ENCODE peak calls at places on chromosomes 12 and 14, in four cellular contexts. Y is IMR-90, B is H9, R is H1. G is an unnamed sample.

GRCh38 chr14:71143391-71144290 is 236.4 kb downstream of the PCNX1 start:
- DNase-seq in R (no peak), B (no peak), Y (peak), G (peak)

GRCh38 chr12:3199551-3200031 is 122.4 kb downstream of the TSPAN9 start:
- DNase-seq in B (no peak), R (no peak), Y (peak), G (peak)

GRCh38 chr14:55350461-55350860 is 61.2 kb downstream of the ATG14 start:
- DNase-seq in B (no peak), Y (no peak), R (no peak), G (no peak)

GRCh38 chr12:64706366-64706765 is 52.8 kb downstream of the GNS start:
- DNase-seq in B (no peak), R (no peak), Y (no peak), G (no peak)

GRCh38 chr14:60323199-60323891 is 74.3 kb downstream of the PPM1A start:
- DNase-seq in R (no peak), B (no peak), Y (no peak), G (no peak)

GRCh38 chr14:71942904-71943694 is 10.9 kb downstream of the RGS6 start:
- DNase-seq in Y (no peak), B (no peak), R (no peak), G (no peak)

GRCh38 chr14:35438910-35439713 is 34.6 kb upstream of the NFKBIA start:
- DNase-seq in B (no peak), R (no peak), Y (no peak), G (no peak)

GRCh38 chr12:96578526-96579125 is 89.2 kb downstream of the CFAP54 start:
- DNase-seq in Y (peak), R (no peak), B (no peak), G (peak)

GRCh38 chr12:121575051-121575450 is 5.8 kb downstream of the KDM2B start:
- DNase-seq in R (no peak), B (no peak), Y (no peak), G (no peak)

GRCh38 chr12:119157528-119157927 is 21.2 kb upstream of the HSPB8 start:
- DNase-seq in B (no peak), R (no peak), Y (no peak), G (no peak)

GRCh38 chr12:98574110-98574509 is 19.4 kb upstream of the SLC25A3 start:
- DNase-seq in Y (no peak), B (no peak), R (no peak), G (no peak)

GRCh38 chr14:77547512-77547911 is 48.9 kb upstream of the ISM2 start:
- DNase-seq in R (no peak), Y (no peak), B (peak), G (no peak)

GRCh38 chr14:106207316-106207715 is 680.9 kb downstream of the TMEM121 start:
- DNase-seq in Y (no peak), B (no peak), R (no peak), G (no peak)

GRCh38 chr12:12896261-12896660 is 4.9 kb downstream of the GPRC5A start:
- DNase-seq in B (no peak), Y (peak), R (no peak), G (peak)

GRCh38 chr14:106831322-106831720 is 1304.9 kb downstream of the TMEM121 start:
- DNase-seq in B (no peak), Y (no peak), R (no peak), G (no peak)

GRCh38 chr12:8860165-8860961 is 37.9 kb downstream of the A2ML1 start:
- DNase-seq in Y (peak), B (peak), R (peak), G (peak)

GRCh38 chr12:112419269-112420133 is 754 bp downstream of the PTPN11 start:
- DNase-seq in R (no peak), B (peak), Y (peak), G (peak)

GRCh38 chr14:31441273-31442110 is 15.8 kb downstream of the DTD2 start:
- DNase-seq in Y (peak), R (no peak), B (no peak), G (peak)

GRCh38 chr14:104796682-104797081 is 1.1 kb upstream of the AKT1 start:
- DNase-seq in R (no peak), Y (no peak), B (no peak), G (no peak)

GRCh38 chr14:104794099-104794498 is 1.4 kb downstream of the AKT1 start:
- DNase-seq in R (peak), Y (peak), B (peak), G (peak)

GRCh38 chr14:104794641-104795467 is 694 bp downstream of the AKT1 start:
- DNase-seq in B (peak), Y (peak), R (no peak), G (peak)

GRCh38 chr14:104795781-104796681 is 483 bp upstream of the AKT1 start:
- DNase-seq in B (no peak), R (no peak), Y (no peak), G (peak)

DNA sequence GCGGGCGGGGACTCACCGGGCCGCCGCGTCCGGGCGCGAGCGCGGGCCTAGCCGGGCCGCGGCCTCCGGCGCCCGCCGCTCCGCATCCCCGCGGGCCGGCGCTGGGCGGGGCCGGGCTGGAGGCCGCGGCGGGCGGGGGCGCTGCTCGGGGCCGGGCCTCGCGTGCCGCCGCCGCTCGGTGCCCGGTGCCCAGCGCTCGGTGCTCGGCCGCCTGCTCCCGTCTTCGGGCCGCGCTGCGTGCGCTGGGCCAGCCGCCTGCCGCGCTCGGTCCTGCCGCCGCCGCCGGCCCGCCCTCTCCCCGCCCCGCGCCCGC is at the start of gene AKT1:
- DNase-seq in R (no peak), B (no peak), Y (no peak), G (no peak)
- H2AFZ ChIP-seq in R (no peak), B (no peak), Y (peak), G (peak)

DNA sequence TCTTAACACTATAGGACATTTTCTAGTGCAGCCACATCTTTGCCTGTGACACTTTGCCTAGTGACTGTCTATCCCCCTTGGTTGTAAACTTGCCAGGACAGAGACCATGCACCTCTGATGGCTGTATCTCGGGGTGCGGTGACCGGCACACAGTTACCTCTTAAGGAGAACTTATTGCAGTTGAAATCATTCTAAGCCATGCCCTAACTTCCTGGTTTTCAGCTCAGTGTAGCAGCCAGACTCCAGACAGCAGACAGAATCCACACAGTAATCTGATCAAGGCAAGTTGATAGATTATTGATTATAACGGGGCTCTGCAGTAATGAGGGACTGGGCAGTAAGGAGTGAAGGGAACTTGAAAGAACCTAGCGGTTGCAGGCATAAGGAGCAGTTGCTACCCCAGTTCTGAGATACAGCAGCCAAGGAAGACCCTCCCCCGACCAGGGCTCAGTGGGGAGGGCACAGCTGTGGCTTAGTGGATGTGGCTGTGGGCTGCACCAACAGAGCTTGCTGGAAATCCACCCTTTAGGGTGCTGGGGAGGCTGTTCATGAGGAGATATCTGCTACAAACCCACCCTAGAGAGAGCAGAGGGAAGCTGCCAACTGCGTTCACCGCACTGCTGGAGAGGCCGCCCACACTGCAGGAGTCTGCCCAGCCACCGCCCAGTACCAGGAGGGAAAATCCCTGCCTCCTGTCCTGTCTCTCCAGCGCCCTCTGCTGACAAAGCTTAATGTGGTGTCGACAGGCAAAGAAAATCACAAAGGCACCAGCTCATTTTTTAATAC is 58.2 kb upstream of the BEGAIN start:
- DNase-seq in R (peak), B (peak), Y (peak), G (peak)
- H3K9ac ChIP-seq in R (no peak), B (no peak), Y (no peak), G (peak)

DNA sequence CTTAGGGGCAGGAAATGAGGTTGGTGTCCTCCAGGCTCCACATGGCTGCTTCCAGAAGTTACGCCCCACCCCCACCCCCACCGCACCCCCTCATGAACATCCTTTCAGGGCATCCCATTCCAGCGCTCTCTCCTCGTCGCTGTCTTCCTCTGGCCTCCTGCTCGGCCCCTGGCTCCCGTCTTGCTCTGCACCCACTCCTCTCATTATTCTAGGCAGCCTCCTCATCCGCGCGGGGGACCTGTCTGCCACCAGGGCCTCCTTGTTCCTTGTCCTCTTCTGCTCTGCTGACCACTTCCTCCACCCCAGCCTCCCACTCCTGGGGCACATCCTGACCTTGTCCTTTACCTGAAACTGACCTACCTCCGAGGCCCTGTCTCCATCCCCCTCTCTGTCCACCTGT is 29.8 kb upstream of the PLEKHG6 start:
- DNase-seq in Y (no peak), B (no peak), R (no peak), G (no peak)
- H4K91ac ChIP-seq in Y (peak), B (no peak), R (no peak), G (no peak)

GRCh38 chr12:41596190-41596589 is 408.1 kb downstream of the PDZRN4 start:
- DNase-seq in R (no peak), Y (no peak), B (no peak), G (no peak)
- H2AFZ ChIP-seq in R (no peak), Y (no peak), B (no peak), G (no peak)

GRCh38 chr12:47752552-47752951 is 6.1 kb downstream of the RAPGEF3 start:
- DNase-seq in B (no peak), Y (peak), R (no peak), G (no peak)

GRCh38 chr12:47752121-47752520 is 6.6 kb downstream of the RAPGEF3 start:
- DNase-seq in Y (no peak), B (no peak), R (no peak), G (no peak)

GRCh38 chr12:47754881-47755280 is 3.8 kb downstream of the RAPGEF3 start:
- DNase-seq in Y (no peak), B (no peak), R (no peak), G (no peak)

GRCh38 chr12:47754126-47754525 is 4.6 kb downstream of the RAPGEF3 start:
- DNase-seq in Y (no peak), B (no peak), R (no peak), G (no peak)

GRCh38 chr12:47753021-47754001 is 5.4 kb downstream of the RAPGEF3 start:
- DNase-seq in Y (no peak), B (peak), R (no peak), G (no peak)
- H3K9ac ChIP-seq in Y (no peak), B (no peak), R (no peak), G (no peak)

DNA sequence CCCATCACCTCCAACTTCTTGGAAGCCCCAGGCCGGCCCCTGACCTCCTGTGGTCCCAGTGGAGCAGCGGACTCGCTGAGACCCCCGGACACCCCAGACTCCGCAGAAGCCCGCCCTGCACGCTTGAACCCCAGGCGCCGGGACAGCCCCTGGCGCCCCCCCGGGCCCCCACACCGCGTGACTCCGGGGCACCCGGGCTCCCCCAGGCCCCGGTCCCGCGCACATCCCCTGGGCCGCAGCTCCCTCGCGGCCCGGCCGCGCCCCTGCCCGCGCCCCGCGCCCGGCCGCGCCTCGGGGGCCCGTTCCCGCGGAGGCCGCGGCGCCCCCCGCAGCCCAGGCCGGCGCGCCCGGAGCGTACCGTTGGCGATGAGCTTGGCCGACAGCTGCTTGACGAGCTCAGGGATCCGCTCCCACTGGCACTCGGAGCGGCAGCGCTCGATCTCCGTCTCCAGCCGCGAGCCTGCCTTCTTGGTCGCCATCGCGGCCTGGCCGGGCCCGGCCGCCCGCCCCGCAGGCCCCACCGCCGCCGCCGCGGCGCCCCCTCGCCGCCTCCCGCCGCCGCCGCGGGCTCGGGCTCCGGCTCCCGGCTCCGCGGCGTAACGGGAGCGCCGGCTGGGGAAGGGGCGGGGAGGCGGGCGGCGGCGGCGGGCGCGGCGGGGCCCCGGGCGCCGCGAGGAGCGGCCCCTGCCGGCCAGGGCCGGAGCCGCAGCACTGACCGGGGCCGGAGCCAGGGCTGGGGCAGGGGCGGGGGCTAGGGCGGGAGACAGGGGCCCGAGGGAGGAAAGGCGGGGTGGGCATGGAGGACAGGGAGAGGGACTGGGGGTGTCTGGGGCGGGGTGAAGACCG is at the start of gene TTC7B:
- DNase-seq in R (no peak), Y (peak), B (peak), G (peak)
- H4K91ac ChIP-seq in R (peak), Y (peak), B (no peak), G (peak)

G was measured in mesenchymal stem cell.